ENCODE peak calls at places on chromosomes 7 and 10, in seven cellular contexts. A, V, P, Z, J, W and G are unnamed samples.

GRCh38 chr10:126110434-126110833 is 214.1 kb downstream of the FANK1 start:
- DNase-seq in A (peak; percentile 43), V (no peak), P (no peak), Z (no peak), J (no peak), W (peak; percentile 25), G (no peak)

GRCh38 chr10:69501657-69502056 is 50.4 kb downstream of the TSPAN15 start:
- DNase-seq in A (no peak), V (no peak), P (no peak), Z (no peak), J (no peak), W (no peak), G (no peak)

GRCh38 chr10:131577786-131578471 is 266.4 kb upstream of the TCERG1L start:
- DNase-seq in A (no peak), V (no peak), P (peak; percentile 67), Z (no peak), J (no peak), W (no peak), G (peak; percentile 82)

GRCh38 chr7:123754295-123754871 is 5.6 kb upstream of the WASL start:
- DNase-seq in A (no peak), V (no peak), P (no peak), Z (no peak), J (no peak), W (no peak), G (no peak)

GRCh38 chr7:157018328-157018996 is 8.0 kb upstream of the MNX1 start:
- DNase-seq in A (no peak), V (peak; percentile 28), P (no peak), Z (no peak), J (no peak), W (no peak), G (no peak)

GRCh38 chr10:5752301-5752871 is 60.8 kb downstream of the GDI2 start:
- DNase-seq in A (peak; percentile 81), V (peak; percentile 36), P (no peak), Z (no peak), J (no peak), W (no peak), G (no peak)

GRCh38 chr10:133475821-133476640 is 22.3 kb downstream of the SCART1 start:
- DNase-seq in A (no peak), V (no peak), P (no peak), Z (no peak), J (no peak), W (no peak), G (no peak)

GRCh38 chr7:128279124-128279713 is 38.1 kb downstream of the LEP start:
- DNase-seq in A (no peak), V (no peak), P (no peak), Z (no peak), J (no peak), W (no peak), G (no peak)

GRCh38 chr7:101205901-101206664 is 5.2 kb upstream of the MOGAT3 start:
- DNase-seq in A (no peak), V (no peak), P (no peak), Z (no peak), J (no peak), W (no peak), G (no peak)

GRCh38 chr10:66931340-66931948 is 5.6 kb downstream of the LRRTM3 start:
- DNase-seq in A (peak; percentile 68), V (peak; percentile 74), P (no peak), Z (no peak), J (peak; percentile 57), W (peak; percentile 20), G (no peak)

GRCh38 chr7:158543840-158544239 is 43.8 kb downstream of the PTPRN2 start:
- DNase-seq in A (no peak), V (no peak), P (no peak), Z (no peak), J (no peak), W (no peak), G (no peak)

GRCh38 chr7:50629238-50629901 is 64.2 kb upstream of the DDC start:
- DNase-seq in A (no peak), V (no peak), P (no peak), Z (no peak), J (no peak), W (no peak), G (no peak)

GRCh38 chr10:61337741-61338140 is 115.4 kb downstream of the TMEM26 start:
- DNase-seq in A (no peak), V (no peak), P (no peak), Z (no peak), J (no peak), W (no peak), G (no peak)

GRCh38 chr10:33331020-33331557 is 3.4 kb downstream of the NRP1 start:
- DNase-seq in A (no peak), V (peak; percentile 52), P (no peak), Z (no peak), J (no peak), W (no peak), G (no peak)

GRCh38 chr7:55018361-55019328 is at the start of gene EGFR:
- DNase-seq in A (peak; percentile 82), V (peak; percentile 82), P (peak; percentile 91), Z (peak; percentile 87), J (peak; percentile 14), W (no peak), G (peak; percentile 97)

GRCh38 chr7:12322287-12322902 is 81.3 kb downstream of the VWDE start:
- DNase-seq in A (peak; percentile 13), V (no peak), P (no peak), Z (no peak), J (peak; percentile 16), W (no peak), G (no peak)

GRCh38 chr10:5508786-5509185 is 9.4 kb upstream of the CALML5 start:
- DNase-seq in A (no peak), V (no peak), P (no peak), Z (no peak), J (no peak), W (no peak), G (no peak)

GRCh38 chr10:116053910-116054309 is 219.1 kb downstream of the GFRA1 start:
- DNase-seq in A (no peak), V (peak; percentile 12), P (no peak), Z (no peak), J (no peak), W (no peak), G (no peak)

GRCh38 chr10:62046522-62047239 is 145.2 kb downstream of the ARID5B start:
- DNase-seq in A (peak; percentile 70), V (no peak), P (no peak), Z (peak; percentile 63), J (peak; percentile 86), W (no peak), G (no peak)

GRCh38 chr7:76352193-76352592 is 6.6 kb downstream of the YWHAG start:
- DNase-seq in A (peak; percentile 49), V (no peak), P (no peak), Z (no peak), J (no peak), W (no peak), G (no peak)

GRCh38 chr7:116952640-116953371 is 495 bp upstream of the ST7 start:
- DNase-seq in A (no peak), V (peak; percentile 53), P (no peak), Z (no peak), J (peak; percentile 85), W (peak; percentile 60), G (peak; percentile 94)
- H3K4me3 ChIP-seq in A (peak overlapping the region; percentile 73), V (peak overlapping the region; percentile 96), P (peak overlapping the region; percentile 97), Z (peak overlapping the region; percentile 60), J (peak overlapping the region; percentile 72), W (peak overlapping the region; percentile 73), G (peak overlapping the region; percentile 30)

DNA sequence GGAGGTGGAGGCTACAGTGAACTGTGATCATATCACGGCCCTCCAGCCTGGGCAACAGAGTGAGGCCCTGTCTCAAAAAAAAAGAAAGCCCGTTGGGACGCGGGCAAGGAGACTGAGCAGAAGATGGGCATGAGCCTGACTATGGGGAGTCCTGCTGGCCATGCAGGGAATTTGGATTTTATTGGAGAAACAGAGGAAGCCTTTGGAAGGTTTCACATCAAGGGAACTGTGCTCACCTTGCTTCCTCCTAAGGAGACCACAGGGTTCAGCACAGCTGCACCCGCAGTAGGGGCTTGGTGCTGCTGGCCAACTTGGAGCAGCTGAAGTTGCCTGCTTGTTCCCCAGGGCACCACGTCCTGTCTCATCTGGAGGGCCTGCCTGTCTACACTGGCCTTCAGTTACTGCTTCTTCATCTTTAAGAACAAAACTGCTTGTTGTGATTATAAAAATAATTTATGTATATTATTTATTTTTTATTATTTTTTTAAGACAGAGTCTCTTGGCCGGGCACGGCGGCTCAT is 1.5 kb downstream of the IQCE start:
- DNase-seq in A (peak; percentile 33), V (no peak), P (no peak), Z (no peak), J (no peak), W (no peak), G (no peak)
- TF ChIP-seq CTCF in A (peak; percentile 62), V (no peak), P (no peak), Z (no peak), J (no peak), W (no peak), G (no peak)

GRCh38 chr7:8435597-8436243 is 2.3 kb downstream of the NXPH1 start:
- DNase-seq in A (no peak), V (peak; percentile 34), P (no peak), Z (no peak), J (no peak), W (no peak), G (no peak)

GRCh38 chr7:8430643-8431042 is 2.8 kb upstream of the NXPH1 start:
- DNase-seq in A (no peak), V (no peak), P (no peak), Z (no peak), J (no peak), W (no peak), G (no peak)

GRCh38 chr7:8434290-8435002 is 1.0 kb downstream of the NXPH1 start:
- DNase-seq in A (no peak), V (peak; percentile 51), P (no peak), Z (no peak), J (no peak), W (no peak), G (no peak)

GRCh38 chr7:8435120-8435519 is 1.7 kb downstream of the NXPH1 start:
- DNase-seq in A (no peak), V (peak; percentile 47), P (no peak), Z (no peak), J (no peak), W (no peak), G (no peak)

DNA sequence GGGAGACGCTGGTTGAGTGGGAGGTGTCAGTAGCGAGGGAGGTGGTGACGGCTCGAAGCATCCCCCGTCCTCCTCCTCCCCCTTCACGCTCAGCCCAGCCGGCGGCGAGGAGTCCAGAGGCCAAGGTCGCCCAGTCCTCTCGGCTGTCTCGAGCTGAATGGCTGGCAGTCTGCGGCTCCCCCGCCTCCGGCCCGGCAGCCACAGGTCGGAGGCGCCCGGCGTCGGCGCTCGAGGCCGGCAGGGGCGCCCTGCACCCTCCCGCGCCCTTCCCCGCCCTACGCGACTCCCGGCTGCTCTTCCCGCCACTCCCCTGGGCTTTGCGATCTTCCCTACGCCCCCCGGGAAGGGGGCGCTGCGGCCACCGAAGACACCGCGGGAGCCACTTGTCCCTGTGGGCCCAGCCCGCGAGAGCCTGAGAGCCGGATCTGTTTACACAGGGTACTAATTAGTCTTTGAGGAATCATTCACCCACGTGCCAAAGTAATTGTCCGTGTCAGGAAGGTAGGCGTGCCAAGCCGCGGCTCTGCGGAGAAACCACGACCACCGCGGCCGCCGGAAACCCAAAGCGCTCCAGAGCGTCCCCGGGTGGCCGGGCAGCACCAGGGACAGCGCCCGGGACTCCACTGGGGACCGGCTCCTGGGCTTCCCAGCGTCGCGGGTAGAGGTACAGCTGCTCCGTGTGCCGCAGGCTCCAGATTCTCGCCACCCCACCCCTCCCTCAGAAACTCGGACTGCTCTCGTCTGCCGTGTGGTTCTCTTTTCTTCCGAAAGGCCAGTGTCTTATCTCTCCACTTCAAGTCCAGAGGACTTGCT is at the start of gene NXPH1:
- DNase-seq in A (no peak), V (peak; percentile 88), P (no peak), Z (no peak), J (peak; percentile 18), W (no peak), G (no peak)
- H3K4me3 ChIP-seq in A (no peak within 1 kb of the TSS), V (peak within 1 kb of the TSS; percentile 41), P (peak within 1 kb of the TSS; percentile 36), Z (no peak within 1 kb of the TSS), J (peak within 1 kb of the TSS; percentile 29), W (no peak within 1 kb of the TSS), G (no peak within 1 kb of the TSS)

GRCh38 chr10:22420787-22421517 is 75.7 kb downstream of the SPAG6 start:
- DNase-seq in A (peak; percentile 42), V (no peak), P (no peak), Z (no peak), J (peak; percentile 72), W (no peak), G (no peak)
- TF ChIP-seq CTCF in A (peak; percentile 36), V (no peak), P (no peak), Z (peak; percentile 13), J (peak; percentile 46), W (no peak), G (no peak)